ENCODE peak calls at places on chromosomes 7 and 10, in five cellular contexts. X is HFF-Myc, I is A549, K is mucosa of descending colon, L is astrocyte of the spinal cord. H is an unnamed sample.

GRCh38 chr10:31359979-31360378 is 41.0 kb downstream of the ZEB1 start:
- DNase-seq in X (no peak), L (no peak), I (peak; percentile 32), K (no peak), H (no peak)

GRCh38 chr7:130723784-130724183 is 10.2 kb downstream of the KLF14 start:
- DNase-seq in L (no peak), I (no peak), K (no peak), X (no peak), H (no peak)

GRCh38 chr10:69087600-69088470 is at the start of gene SRGN:
- DNase-seq in I (peak; percentile 68), L (peak; percentile 84), X (no peak), K (peak; percentile 81), H (peak; percentile 35)

GRCh38 chr7:45024126-45024744 is 24.2 kb downstream of the CCM2 start:
- DNase-seq in L (no peak), X (no peak), I (no peak), K (no peak), H (no peak)

GRCh38 chr7:122200888-122201287 is 56.8 kb upstream of the AASS start:
- DNase-seq in X (no peak), L (no peak), K (no peak), I (no peak), H (no peak)

GRCh38 chr10:132194726-132195125 is 8.0 kb downstream of the DPYSL4 start:
- DNase-seq in L (no peak), X (no peak), K (no peak), I (no peak), H (no peak)

GRCh38 chr10:29598861-29599311 is 35.9 kb downstream of the SVIL start:
- DNase-seq in L (peak; percentile 65), X (no peak), K (no peak), I (no peak), H (no peak)

GRCh38 chr10:89563861-89564478 is 28.6 kb upstream of the SLC16A12 start:
- DNase-seq in I (peak; percentile 37), X (peak; percentile 25), L (peak; percentile 59), K (peak; percentile 57), H (no peak)

GRCh38 chr7:98617960-98618418 is 904 bp downstream of the NPTX2 start:
- DNase-seq in L (no peak), K (no peak), I (no peak), X (no peak), H (no peak)

GRCh38 chr7:158581440-158582088 is 6.1 kb downstream of the PTPRN2 start:
- DNase-seq in X (no peak), L (no peak), K (peak; percentile 61), I (no peak), H (no peak)
- TF ChIP-seq CTCF in X (no peak), L (no peak), K (no peak), I (no peak), H (no peak)

GRCh38 chr7:157419030-157419293 is 82.2 kb downstream of the DNAJB6 start:
- DNase-seq in L (no peak), I (no peak), X (no peak), K (no peak), H (no peak)

GRCh38 chr7:157423886-157424565 is 87.2 kb downstream of the DNAJB6 start:
- DNase-seq in X (no peak), K (no peak), L (no peak), I (no peak), H (no peak)

GRCh38 chr7:157425137-157425731 is 88.4 kb downstream of the DNAJB6 start:
- DNase-seq in L (no peak), I (no peak), K (no peak), X (no peak), H (no peak)

GRCh38 chr7:157423348-157423747 is 86.5 kb downstream of the DNAJB6 start:
- DNase-seq in L (peak; percentile 9), K (no peak), I (no peak), X (no peak), H (no peak)

GRCh38 chr7:157422279-157422678 is 85.5 kb downstream of the DNAJB6 start:
- DNase-seq in K (no peak), I (no peak), L (no peak), X (no peak), H (no peak)
- TF ChIP-seq CTCF in K (no peak), I (no peak), L (no peak), X (no peak), H (no peak)

GRCh38 chr7:14747701-14748100 is 154.8 kb downstream of the DGKB start:
- DNase-seq in K (no peak), I (no peak), L (peak; percentile 44), X (peak; percentile 14), H (no peak)
- TF ChIP-seq CTCF in K (no peak), I (no peak), L (no peak), X (no peak), H (no peak)

DNA sequence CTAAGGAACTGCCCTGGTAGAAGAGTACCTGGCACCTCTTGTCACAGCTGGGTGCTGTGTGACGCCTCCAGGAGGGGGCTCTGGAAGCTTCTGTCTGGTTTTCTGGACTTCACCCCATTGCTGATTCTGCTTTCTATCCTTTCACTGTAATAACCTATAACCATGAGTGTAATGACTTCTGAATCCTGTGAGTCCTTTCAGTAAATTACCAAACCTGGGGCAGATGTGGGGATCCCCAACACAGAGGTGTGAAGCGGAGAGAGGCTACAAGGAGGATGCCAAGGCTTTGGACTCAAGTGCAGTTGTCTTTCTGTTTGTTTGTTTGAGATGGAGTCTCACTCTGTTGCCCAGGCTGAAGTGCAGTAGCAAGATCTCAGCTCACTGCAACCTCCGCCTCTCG is 143.7 kb downstream of the SFMBT2 start:
- DNase-seq in K (no peak), L (no peak), I (no peak), X (no peak), H (no peak)
- TF ChIP-seq CTCF in K (no peak), L (no peak), I (no peak), X (no peak), H (no peak)

H was measured in right lobe of liver.